ENCODE peak calls at places on chromosomes 13 and 19, in ten cellular contexts. U, P, B, E, J, I, T, O, K and M are unnamed samples.

GRCh38 chr13:24706886-24707585 is 26.8 kb downstream of the ATP12A start:
- DNase-seq in O (no peak), P (no peak), T (no peak), J (no peak), I (no peak), K (no peak), E (no peak), U (no peak), B (no peak), M (no peak)

GRCh38 chr13:66036024-66036614 is 1194.0 kb downstream of the PCDH9 start:
- DNase-seq in B (no peak), T (no peak), K (no peak), J (no peak), I (no peak), O (no peak), U (no peak), P (no peak), E (no peak), M (no peak)

GRCh38 chr19:4511300-4512054 is 6.8 kb downstream of the PLIN4 start:
- DNase-seq in O (no peak), J (no peak), I (no peak), E (no peak), P (no peak), T (no peak), K (no peak), B (no peak), U (no peak), M (no peak)

GRCh38 chr13:75417647-75418046 is 64.3 kb downstream of the TBC1D4 start:
- DNase-seq in K (no peak), I (no peak), T (no peak), U (peak; percentile 16), P (no peak), E (no peak), B (peak; percentile 15), J (no peak), O (no peak), M (no peak)

GRCh38 chr13:48492123-48493075 is 40.5 kb downstream of the RCBTB2 start:
- DNase-seq in J (no peak), U (peak; percentile 81), T (peak; percentile 75), E (no peak), O (peak; percentile 98), P (peak; percentile 69), I (no peak), B (peak; percentile 93), K (peak; percentile 63), M (no peak)

GRCh38 chr13:44394649-44395048 is 21.0 kb downstream of the SERP2 start:
- DNase-seq in J (no peak), T (no peak), P (no peak), U (no peak), O (no peak), I (no peak), K (no peak), E (no peak), B (no peak), M (no peak)

GRCh38 chr13:113820813-113821651 is 42.8 kb downstream of the GAS6 start:
- DNase-seq in O (no peak), B (peak; percentile 96), E (no peak), K (peak; percentile 94), P (peak; percentile 63), I (peak; percentile 83), J (peak; percentile 86), U (peak; percentile 59), T (peak; percentile 77), M (no peak)

GRCh38 chr13:45325806-45326205 is 15.2 kb downstream of the TPT1 start:
- DNase-seq in J (no peak), T (no peak), K (peak; percentile 28), B (peak; percentile 64), I (no peak), O (no peak), E (no peak), U (peak; percentile 82), P (no peak), M (no peak)

GRCh38 chr13:44978328-44978727 is 10.9 kb downstream of the NUFIP1 start:
- DNase-seq in P (no peak), J (no peak), B (no peak), E (no peak), K (no peak), O (no peak), I (no peak), T (no peak), U (no peak), M (no peak)

GRCh38 chr13:48542581-48543341 is 9.9 kb upstream of the RCBTB2 start:
- DNase-seq in K (peak; percentile 47), U (peak; percentile 60), E (no peak), T (peak; percentile 64), I (no peak), J (peak; percentile 20), O (no peak), B (peak; percentile 42), P (peak; percentile 43), M (no peak)

GRCh38 chr19:16203256-16204004 is 5.7 kb downstream of the AP1M1 start:
- DNase-seq in P (no peak), E (no peak), O (no peak), K (no peak), B (no peak), I (no peak), U (no peak), T (no peak), J (peak; percentile 37), M (peak; percentile 5)

GRCh38 chr13:113064000-113064533 is 41.5 kb upstream of the F7 start:
- DNase-seq in I (no peak), U (no peak), B (no peak), E (no peak), J (peak; percentile 85), K (no peak), T (no peak), P (no peak), O (no peak), M (no peak)

GRCh38 chr13:113349491-113349890 is 14.4 kb downstream of the GRTP1 start:
- DNase-seq in K (no peak), U (no peak), E (no peak), I (no peak), B (no peak), P (no peak), O (no peak), T (peak; percentile 19), J (no peak), M (no peak)

GRCh38 chr19:38596057-38596981 is 21.4 kb downstream of the MAP4K1 start:
- DNase-seq in B (no peak), I (no peak), U (peak; percentile 79), K (no peak), J (peak; percentile 87), T (peak; percentile 47), P (peak; percentile 52), E (peak; percentile 71), O (no peak), M (no peak)

GRCh38 chr13:95624020-95624419 is 20.5 kb downstream of the DZIP1 start:
- DNase-seq in I (no peak), P (no peak), T (no peak), U (peak; percentile 35), O (no peak), B (peak; percentile 69), E (peak; percentile 39), J (no peak), K (peak; percentile 16), M (no peak)

GRCh38 chr19:8487137-8487851 is 15.1 kb downstream of the PRAM1 start:
- DNase-seq in E (no peak), O (no peak), P (peak; percentile 34), B (peak; percentile 100), T (no peak), I (no peak), U (peak; percentile 72), J (no peak), K (no peak), M (no peak)

GRCh38 chr19:49157445-49158224 is at the start of gene TRPM4:
- DNase-seq in B (peak; percentile 40), O (no peak), P (peak; percentile 95), J (peak; percentile 96), I (peak; percentile 93), U (peak; percentile 93), E (peak; percentile 62), K (peak; percentile 81), T (peak; percentile 71), M (no peak)
- TF ChIP-seq POLR2A in B (no peak), O (no peak), P (peak; percentile 98), J (no peak), I (peak; percentile 52), U (peak; percentile 87), E (peak; percentile 61), K (peak; percentile 65), T (no peak), M (no peak)

DNA sequence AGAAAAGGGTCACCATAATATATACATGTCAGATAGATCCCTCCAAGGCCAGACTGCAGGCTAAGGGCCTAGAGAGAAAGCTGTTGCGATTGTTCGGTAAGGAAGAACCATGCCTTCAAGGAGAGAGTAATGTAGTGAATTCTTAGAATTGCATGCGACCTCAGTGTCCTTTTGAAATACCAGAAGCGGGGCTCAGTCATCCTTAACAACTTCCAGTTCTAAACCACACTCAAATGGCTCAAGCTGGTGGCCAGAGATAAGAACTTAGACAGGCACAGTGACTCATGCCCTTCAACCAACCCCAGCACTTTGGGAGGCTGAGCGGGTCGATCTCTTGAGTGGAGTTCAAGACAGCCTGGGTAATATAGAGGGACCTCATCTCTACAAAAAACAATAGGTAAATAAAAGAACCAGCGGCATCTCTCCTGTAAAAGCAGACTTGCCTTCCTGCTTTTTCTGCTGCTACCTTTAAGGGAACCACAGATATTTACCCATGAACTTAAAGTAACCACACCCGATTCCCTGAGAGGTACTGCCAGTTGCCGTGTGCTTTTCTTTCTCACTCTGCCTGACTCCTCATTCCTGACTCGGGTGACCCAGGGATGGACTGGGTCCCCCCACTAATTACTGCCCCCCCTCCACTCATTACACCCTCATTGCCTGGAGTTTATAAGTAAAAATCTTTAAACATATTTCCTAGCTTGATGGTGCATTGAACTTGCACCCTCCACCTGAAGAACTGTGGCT is 15.4 kb upstream of the SIGLEC6 start:
- DNase-seq in O (no peak), J (no peak), I (no peak), T (no peak), P (no peak), U (no peak), K (no peak), B (peak; percentile 98), E (no peak), M (no peak)
- TF ChIP-seq POLR2A in O (no peak), J (no peak), I (no peak), T (no peak), P (no peak), U (no peak), K (no peak), B (no peak), E (no peak), M (no peak)

DNA sequence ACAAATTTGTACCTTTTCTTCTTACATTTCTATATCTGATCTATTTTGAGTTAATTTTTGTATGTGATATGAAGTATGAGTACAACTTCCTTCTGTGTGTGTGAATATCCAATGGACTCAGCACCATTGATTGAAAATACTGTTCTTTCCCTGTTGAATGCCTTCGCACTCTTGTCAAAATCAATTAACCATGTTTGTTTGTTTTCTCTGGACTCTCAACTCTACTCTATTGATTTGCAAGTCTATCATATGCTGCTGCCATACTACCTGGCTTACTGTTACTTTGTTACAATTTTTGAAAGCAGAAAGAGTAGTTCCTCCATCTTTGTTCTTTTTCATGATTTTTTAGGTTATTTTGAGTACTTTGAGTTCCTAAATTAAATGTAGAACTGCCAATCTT is 1437.4 kb upstream of the SPRY2 start:
- DNase-seq in K (no peak), T (no peak), U (no peak), I (no peak), P (no peak), J (no peak), B (no peak), O (no peak), E (no peak), M (no peak)
- TF ChIP-seq POLR2A in K (no peak), T (no peak), U (no peak), I (no peak), P (no peak), J (no peak), B (no peak), O (no peak), E (no peak), M (no peak)

GRCh38 chr19:52227980-52228379 is 38.1 kb downstream of the PPP2R1A start:
- DNase-seq in B (no peak), O (no peak), P (no peak), K (no peak), U (no peak), J (no peak), I (no peak), E (no peak), T (no peak), M (no peak)
- TF ChIP-seq POLR2A in B (no peak), O (no peak), P (no peak), K (no peak), U (no peak), J (no peak), I (no peak), E (no peak), T (no peak), M (no peak)